ENCODE peak calls at places on chromosomes 7 and 10, in ten cellular contexts. Y is upper lobe of left lung, O is adrenal gland, P is GM06990, B is IMR-90, E is GM23338, Q is A549, H is tibial artery, M is ovary, U is RWPE2. S is an unnamed sample.
A peak's percentile ranks its signal among the peaks of the same experiment; 100 is the strongest.

GRCh38 chr10:114685456-114685855 is 27.4 kb upstream of the ABLIM1 start:
- DNase-seq in Y (no peak), O (peak; percentile 84), P (no peak), B (no peak), E (no peak), Q (no peak), H (peak; percentile 23), M (no peak), U (no peak), S (no peak)

GRCh38 chr7:111086532-111086931 is 4.4 kb upstream of the LRRN3 start:
- DNase-seq in Y (no peak), O (no peak), P (no peak), B (peak; percentile 16), E (no peak), Q (no peak), H (no peak), M (no peak), U (no peak), S (no peak)

GRCh38 chr10:113492181-113492580 is 60.7 kb upstream of the HABP2 start:
- DNase-seq in Y (no peak), O (no peak), P (no peak), B (no peak), E (no peak), Q (no peak), H (no peak), M (no peak), U (no peak), S (no peak)

GRCh38 chr7:44977956-44978355 is 859 bp downstream of the MYO1G start:
- DNase-seq in Y (no peak), O (no peak), P (no peak), B (no peak), E (no peak), Q (no peak), H (no peak), M (no peak), U (no peak), S (peak; percentile 44)

GRCh38 chr10:75233444-75234016 is 2.2 kb downstream of the COMTD1 start:
- DNase-seq in Y (no peak), O (peak; percentile 70), P (no peak), B (no peak), E (no peak), Q (no peak), H (no peak), M (no peak), U (no peak), S (no peak)

GRCh38 chr10:6037422-6037821 is 24.7 kb downstream of the IL2RA start:
- DNase-seq in Y (no peak), O (no peak), P (no peak), B (no peak), E (no peak), Q (no peak), H (no peak), M (no peak), U (no peak), S (no peak)

GRCh38 chr7:1537631-1538412 is 7.3 kb downstream of the MAFK start:
- DNase-seq in Y (peak; percentile 95), O (peak; percentile 99), P (peak; percentile 12), B (peak; percentile 97), E (peak; percentile 78), Q (peak; percentile 86), H (peak; percentile 95), M (peak; percentile 95), U (peak; percentile 79), S (peak; percentile 94)

GRCh38 chr10:43262043-43262901 is 4.6 kb downstream of the RASGEF1A start:
- DNase-seq in Y (peak; percentile 70), O (peak; percentile 66), P (no peak), B (no peak), E (peak; percentile 76), Q (no peak), H (no peak), M (no peak), U (no peak), S (peak; percentile 64)

GRCh38 chr7:55194522-55194921 is 170.6 kb upstream of the LANCL2 start:
- DNase-seq in Y (no peak), O (no peak), P (no peak), B (no peak), E (no peak), Q (no peak), H (no peak), M (no peak), U (no peak), S (no peak)

GRCh38 chr10:96670786-96671185 is 49.5 kb downstream of the PIK3AP1 start:
- DNase-seq in Y (no peak), O (no peak), P (no peak), B (peak; percentile 33), E (no peak), Q (no peak), H (no peak), M (no peak), U (no peak), S (no peak)

GRCh38 chr10:45373003-45373782 is 823 bp upstream of the ALOX5 start:
- DNase-seq in Y (peak; percentile 90), O (no peak), P (peak; percentile 82), B (no peak), E (peak; percentile 58), Q (no peak), H (no peak), M (no peak), U (no peak), S (peak; percentile 66)
- H3K4me3 ChIP-seq in Y (peak overlapping the region; percentile 10), O (peak overlapping the region; percentile 51), P (peak overlapping the region; percentile 83), B (no peak overlapping the region), E (peak overlapping the region; percentile 78), Q (peak overlapping the region; percentile 48), H (peak overlapping the region; percentile 43), M (peak overlapping the region; percentile 35), U (no peak overlapping the region), S (peak overlapping the region; percentile 48)

DNA sequence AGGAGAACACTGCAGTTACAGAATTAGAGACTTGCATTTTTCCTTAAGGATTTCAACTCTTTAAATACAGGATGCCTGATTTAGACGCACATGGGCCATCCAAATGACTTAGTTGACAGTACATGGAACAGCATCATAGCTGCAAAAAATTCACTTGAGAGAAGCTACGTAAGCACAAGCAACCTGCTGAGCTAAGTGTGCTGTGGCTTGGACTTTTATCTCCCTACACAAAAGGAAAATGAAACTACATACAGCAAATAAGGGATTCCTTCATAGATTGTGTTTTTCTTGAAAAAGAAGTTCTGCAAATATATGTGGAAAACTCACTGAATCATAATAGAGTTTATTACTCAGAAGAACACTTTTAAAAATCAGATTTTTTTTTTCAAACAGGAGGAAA is 152.6 kb downstream of the POU6F2 start:
- DNase-seq in Y (no peak), O (no peak), P (no peak), B (no peak), E (no peak), Q (no peak), H (no peak), M (no peak), U (no peak), S (no peak)
- H3K4me3 ChIP-seq in Y (no peak overlapping the region), O (no peak overlapping the region), P (no peak overlapping the region), B (no peak overlapping the region), E (no peak overlapping the region), Q (no peak overlapping the region), H (no peak overlapping the region), M (no peak overlapping the region), U (no peak overlapping the region), S (no peak overlapping the region)

GRCh38 chr7:90624128-90624980 is 28.2 kb downstream of the CDK14 start:
- DNase-seq in Y (no peak), O (no peak), P (no peak), B (peak; percentile 36), E (no peak), Q (no peak), H (no peak), M (no peak), U (no peak), S (no peak)

GRCh38 chr7:90622670-90623069 is 26.5 kb downstream of the CDK14 start:
- DNase-seq in Y (no peak), O (no peak), P (no peak), B (no peak), E (no peak), Q (no peak), H (no peak), M (no peak), U (no peak), S (no peak)

GRCh38 chr7:90626011-90626410 is 29.9 kb downstream of the CDK14 start:
- DNase-seq in Y (no peak), O (no peak), P (no peak), B (peak; percentile 82), E (peak; percentile 56), Q (no peak), H (no peak), M (no peak), U (no peak), S (no peak)

GRCh38 chr7:90625562-90625961 is 29.4 kb downstream of the CDK14 start:
- DNase-seq in Y (no peak), O (peak; percentile 69), P (no peak), B (peak; percentile 42), E (peak; percentile 80), Q (no peak), H (peak; percentile 35), M (peak; percentile 74), U (peak; percentile 76), S (peak; percentile 63)

DNA sequence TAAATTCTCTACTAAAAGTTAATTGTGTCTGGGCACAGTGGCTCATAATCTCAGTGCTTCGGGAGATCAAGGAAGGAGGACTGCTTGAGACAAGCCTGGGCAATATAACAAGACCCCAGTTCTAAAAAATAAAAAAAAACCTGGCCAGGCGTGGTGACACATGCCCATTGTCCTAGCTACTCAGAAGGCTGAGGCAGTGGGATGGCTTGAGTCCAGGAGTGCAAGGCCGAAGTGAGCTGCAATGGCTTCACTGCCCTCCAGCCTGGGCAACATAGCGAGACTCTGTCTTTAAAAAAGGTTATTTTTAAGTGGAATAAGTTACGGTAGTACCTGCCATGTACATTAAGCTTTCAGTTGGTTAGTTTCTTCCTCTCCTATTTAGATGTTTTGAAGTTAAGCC is 28.9 kb downstream of the CDK14 start:
- DNase-seq in Y (no peak), O (no peak), P (no peak), B (peak; percentile 6), E (no peak), Q (no peak), H (no peak), M (no peak), U (no peak), S (no peak)
- H3K4me3 ChIP-seq in Y (no peak overlapping the region), O (no peak overlapping the region), P (no peak overlapping the region), B (no peak overlapping the region), E (no peak overlapping the region), Q (no peak overlapping the region), H (no peak overlapping the region), M (no peak overlapping the region), U (no peak overlapping the region), S (no peak overlapping the region)

GRCh38 chr7:20828947-20829346 is 42.3 kb upstream of the SP8 start:
- DNase-seq in Y (no peak), O (no peak), P (no peak), B (no peak), E (no peak), Q (no peak), H (no peak), M (no peak), U (no peak), S (no peak)

GRCh38 chr7:20831451-20831850 is 44.8 kb upstream of the SP8 start:
- DNase-seq in Y (no peak), O (no peak), P (no peak), B (no peak), E (no peak), Q (no peak), H (no peak), M (no peak), U (no peak), S (no peak)

GRCh38 chr7:20825555-20825954 is 38.9 kb upstream of the SP8 start:
- DNase-seq in Y (no peak), O (no peak), P (no peak), B (no peak), E (no peak), Q (no peak), H (no peak), M (no peak), U (no peak), S (no peak)

GRCh38 chr7:20826243-20826642 is 39.6 kb upstream of the SP8 start:
- DNase-seq in Y (no peak), O (no peak), P (no peak), B (no peak), E (no peak), Q (no peak), H (no peak), M (no peak), U (no peak), S (no peak)

GRCh38 chr7:20827172-20827571 is 40.5 kb upstream of the SP8 start:
- DNase-seq in Y (no peak), O (no peak), P (no peak), B (no peak), E (no peak), Q (no peak), H (no peak), M (no peak), U (no peak), S (no peak)
- H3K4me3 ChIP-seq in Y (no peak overlapping the region), O (no peak overlapping the region), P (no peak overlapping the region), B (no peak overlapping the region), E (no peak overlapping the region), Q (no peak overlapping the region), H (no peak overlapping the region), M (no peak overlapping the region), U (no peak overlapping the region), S (no peak overlapping the region)